ENCODE peak calls at places on chromosome 13, in eight cellular contexts. D, X, G, Z, F, N, C and J are unnamed samples.

GRCh38 chr13:111281751-111282311 is 38.6 kb upstream of the TEX29 start:
- DNase-seq in C (peak), G (no peak), X (no peak), D (no peak), F (no peak), Z (peak), N (no peak), J (peak)

GRCh38 chr13:20340759-20341161 is 108.6 kb upstream of the GJB6 start:
- DNase-seq in G (peak), C (peak), Z (no peak), F (no peak), X (no peak), N (peak), D (no peak), J (no peak)

GRCh38 chr13:80336335-80336734 is 4.6 kb downstream of the SPRY2 start:
- DNase-seq in N (no peak), D (no peak), X (no peak), G (no peak), C (peak), F (no peak), Z (peak), J (peak)

GRCh38 chr13:30030141-30030750 is 179.8 kb upstream of the UBL3 start:
- DNase-seq in G (no peak), C (no peak), D (no peak), X (no peak), F (no peak), Z (no peak), N (no peak), J (no peak)

GRCh38 chr13:54091884-54092283 is 1063.3 kb downstream of the OLFM4 start:
- DNase-seq in X (no peak), C (no peak), F (no peak), Z (no peak), D (no peak), N (no peak), G (no peak), J (no peak)

GRCh38 chr13:114339779-114340534 is 25.7 kb downstream of the CHAMP1 start:
- DNase-seq in Z (peak), N (no peak), C (peak), G (peak), X (no peak), D (peak), F (no peak), J (peak)

GRCh38 chr13:44131069-44131614 is 242.5 kb upstream of the SERP2 start:
- DNase-seq in Z (no peak), X (no peak), C (no peak), D (no peak), N (no peak), G (no peak), F (no peak), J (no peak)

GRCh38 chr13:30866692-30867669 is 39.1 kb upstream of the MEDAG start:
- DNase-seq in X (no peak), Z (no peak), N (no peak), G (no peak), D (no peak), F (no peak), C (no peak), J (no peak)

GRCh38 chr13:108176685-108177274 is 38.6 kb downstream of the LIG4 start:
- DNase-seq in Z (no peak), G (no peak), N (no peak), F (no peak), X (peak), C (no peak), D (no peak), J (no peak)

GRCh38 chr13:30652746-30653145 is 35.0 kb downstream of the USPL1 start:
- DNase-seq in X (no peak), N (no peak), Z (no peak), D (no peak), F (no peak), G (no peak), C (peak), J (no peak)

GRCh38 chr13:37058801-37059135 is 720 bp downstream of the SUPT20H start:
- DNase-seq in D (no peak), N (no peak), G (no peak), Z (no peak), X (peak), C (peak), F (no peak), J (no peak)

GRCh38 chr13:94329277-94329676 is 150.2 kb downstream of the DCT start:
- DNase-seq in F (no peak), Z (peak), C (peak), G (no peak), N (no peak), D (peak), X (no peak), J (no peak)

GRCh38 chr13:111184685-111185401 is 69.7 kb downstream of the ARHGEF7 start:
- DNase-seq in D (no peak), N (no peak), C (no peak), Z (no peak), G (no peak), X (no peak), F (peak), J (no peak)

GRCh38 chr13:88000239-88000638 is 329.1 kb downstream of the SLITRK5 start:
- DNase-seq in F (no peak), Z (no peak), N (no peak), G (no peak), X (no peak), C (peak), D (no peak), J (no peak)

GRCh38 chr13:99322297-99323103 is 15.3 kb upstream of the GPR183 start:
- DNase-seq in N (no peak), C (peak), Z (peak), X (no peak), F (peak), G (no peak), D (peak), J (peak)

GRCh38 chr13:73040479-73040878 is 18.3 kb upstream of the KLF5 start:
- DNase-seq in G (no peak), D (no peak), Z (no peak), C (no peak), F (no peak), X (no peak), N (no peak), J (no peak)

GRCh38 chr13:95296326-95296939 is 4.8 kb downstream of the ABCC4 start:
- DNase-seq in N (no peak), C (no peak), F (no peak), D (no peak), G (peak), X (peak), Z (no peak), J (no peak)

GRCh38 chr13:87274209-87274819 is 396.9 kb upstream of the SLITRK5 start:
- DNase-seq in D (peak), G (no peak), F (no peak), Z (peak), C (peak), X (peak), N (no peak), J (no peak)

GRCh38 chr13:75512253-75512652 is 25.4 kb downstream of the COMMD6 start:
- DNase-seq in C (no peak), Z (no peak), G (no peak), N (no peak), X (no peak), F (peak), D (no peak), J (no peak)

GRCh38 chr13:51717786-51718398 is 86.1 kb downstream of the DHRS12 start:
- DNase-seq in X (no peak), F (no peak), D (no peak), C (no peak), G (no peak), Z (no peak), N (no peak), J (peak)

GRCh38 chr13:73544175-73544574 is 485.4 kb downstream of the KLF5 start:
- DNase-seq in N (no peak), G (no peak), D (no peak), C (no peak), F (no peak), X (no peak), Z (no peak), J (no peak)

GRCh38 chr13:71417205-71417604 is 449.8 kb downstream of the DACH1 start:
- DNase-seq in N (no peak), C (peak), G (no peak), X (no peak), F (no peak), Z (peak), D (no peak), J (no peak)

GRCh38 chr13:52414963-52415362 is 9.0 kb upstream of the THSD1 start:
- DNase-seq in N (no peak), X (no peak), D (no peak), G (no peak), F (no peak), Z (peak), C (peak), J (peak)

GRCh38 chr13:99528547-99528946 is 27.3 kb downstream of the TM9SF2 start:
- DNase-seq in G (no peak), N (no peak), C (no peak), X (no peak), D (no peak), F (no peak), Z (no peak), J (no peak)

GRCh38 chr13:43263047-43263446 is 239.7 kb downstream of the DNAJC15 start:
- DNase-seq in Z (no peak), F (no peak), G (no peak), N (no peak), D (no peak), X (no peak), C (no peak), J (no peak)

GRCh38 chr13:59391696-59392095 is 772.0 kb downstream of the DIAPH3 start:
- DNase-seq in N (no peak), D (peak), Z (peak), X (peak), C (peak), G (no peak), F (peak), J (peak)

GRCh38 chr13:110617326-110618072 is 2.2 kb downstream of the NAXD start:
- DNase-seq in N (no peak), Z (peak), D (peak), F (no peak), C (peak), X (no peak), G (no peak), J (peak)

GRCh38 chr13:23549724-23550123 is 20.5 kb upstream of the TNFRSF19 start:
- DNase-seq in C (no peak), Z (no peak), F (no peak), N (no peak), X (no peak), G (no peak), D (no peak), J (no peak)

GRCh38 chr13:99231726-99232125 is 26.5 kb downstream of the GPR18 start:
- DNase-seq in N (no peak), G (no peak), X (no peak), C (no peak), D (no peak), F (no peak), Z (no peak), J (no peak)

GRCh38 chr13:65943711-65944110 is 1286.4 kb downstream of the PCDH9 start:
- DNase-seq in Z (peak), N (no peak), F (no peak), D (no peak), G (no peak), X (no peak), C (peak), J (no peak)

GRCh38 chr13:110830800-110831371 is 84.0 kb downstream of the ANKRD10 start:
- DNase-seq in F (no peak), C (no peak), D (no peak), N (no peak), X (no peak), G (no peak), Z (no peak), J (no peak)

GRCh38 chr13:110684388-110685056 is 21.4 kb downstream of the CARS2 start:
- DNase-seq in F (no peak), D (no peak), G (no peak), N (no peak), C (no peak), X (no peak), Z (no peak), J (no peak)

GRCh38 chr13:74103970-74104555 is 30.1 kb downstream of the KLF12 start:
- DNase-seq in N (no peak), X (no peak), F (no peak), Z (no peak), C (peak), G (no peak), D (no peak), J (no peak)

GRCh38 chr13:19519049-19519448 is 42.3 kb downstream of the TPTE2 start:
- DNase-seq in Z (no peak), F (no peak), X (no peak), N (no peak), C (no peak), D (no peak), G (no peak), J (no peak)

GRCh38 chr13:43730642-43731041 is 56.1 kb downstream of the ENOX1 start:
- DNase-seq in C (peak), D (no peak), G (peak), Z (peak), N (no peak), F (no peak), X (peak), J (peak)

GRCh38 chr13:98142427-98143156 is at the start of gene FARP1:
- DNase-seq in F (peak), D (no peak), N (peak), X (peak), G (peak), Z (peak), C (peak), J (peak)

DNA sequence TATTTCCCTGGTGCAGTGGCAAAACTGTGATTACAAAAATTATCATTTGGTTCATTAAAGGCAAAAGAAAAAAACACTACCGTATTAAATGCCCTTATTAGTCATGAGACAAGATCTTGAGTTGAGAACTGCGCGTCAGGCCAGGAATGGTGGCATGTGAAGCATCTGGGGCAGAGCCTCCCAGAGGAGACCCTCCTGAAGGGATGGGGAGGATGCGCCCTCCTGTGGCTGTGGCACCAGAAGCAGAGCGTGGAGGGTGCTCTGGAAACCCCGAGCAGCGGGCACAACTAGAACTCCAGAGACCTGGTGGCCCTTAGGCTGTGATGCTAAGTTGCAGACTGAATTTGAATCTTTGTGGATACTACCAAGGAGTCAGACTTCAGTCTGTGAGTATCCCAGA is 11.5 kb downstream of the CUL4A start:
- DNase-seq in F (no peak), C (peak), D (no peak), N (no peak), G (no peak), X (no peak), Z (no peak), J (no peak)
- TF ChIP-seq CTCF in F (peak), C (peak), D (peak), N (no peak), G (no peak), X (no peak), Z (peak), J (peak)

GRCh38 chr13:25177636-25178035 is 5.5 kb upstream of the AMER2 start:
- DNase-seq in Z (no peak), C (no peak), X (no peak), F (no peak), D (no peak), N (no peak), G (no peak), J (no peak)
- TF ChIP-seq CTCF in Z (no peak), C (no peak), X (no peak), F (no peak), D (no peak), N (no peak), G (no peak), J (no peak)

DNA sequence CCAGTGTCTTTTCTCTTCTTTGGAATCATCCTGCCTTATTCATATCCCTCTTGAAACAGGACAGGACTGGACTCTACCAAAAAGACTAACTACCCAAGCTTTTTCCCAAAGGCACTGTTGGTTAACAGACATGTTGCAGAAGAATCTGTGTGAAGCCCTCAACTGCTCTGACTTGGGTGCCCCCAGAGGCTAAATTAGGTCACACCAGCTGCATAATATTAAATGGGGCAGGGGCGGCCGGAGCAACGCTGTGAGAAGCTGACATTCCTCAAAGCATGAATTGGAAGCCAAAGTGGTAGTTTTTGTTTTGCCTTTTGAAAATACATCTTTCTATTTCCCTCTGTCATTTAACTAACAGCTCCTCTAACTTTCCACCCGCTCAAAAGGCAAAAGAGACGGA is 185.9 kb downstream of the LHFPL6 start:
- DNase-seq in N (no peak), X (peak), C (no peak), F (no peak), G (no peak), Z (peak), D (no peak), J (peak)
- TF ChIP-seq CTCF in N (peak), X (peak), C (peak), F (no peak), G (no peak), Z (peak), D (peak), J (peak)

GRCh38 chr13:32031025-32031814 is at the start of gene FRY:
- DNase-seq in X (peak), G (peak), C (peak), F (peak), D (no peak), Z (peak), N (peak), J (peak)
- TF ChIP-seq CTCF in X (no peak), G (peak), C (no peak), F (peak), D (peak), Z (no peak), N (peak), J (peak)

GRCh38 chr13:33487575-33488243 is 202.2 kb upstream of the STARD13 start:
- DNase-seq in Z (peak), D (no peak), N (no peak), X (no peak), F (no peak), G (no peak), C (no peak), J (peak)
- TF ChIP-seq CTCF in Z (peak), D (no peak), N (peak), X (no peak), F (peak), G (peak), C (peak), J (peak)

GRCh38 chr13:27199691-27200090 is 28.1 kb upstream of the USP12 start:
- DNase-seq in C (no peak), Z (no peak), G (no peak), F (no peak), X (no peak), D (no peak), N (no peak), J (no peak)

GRCh38 chr13:27201661-27202060 is 30.1 kb upstream of the USP12 start:
- DNase-seq in F (no peak), G (no peak), C (no peak), N (no peak), D (no peak), Z (no peak), X (no peak), J (peak)

GRCh38 chr13:27203186-27203585 is 31.6 kb upstream of the USP12 start:
- DNase-seq in G (no peak), X (no peak), D (no peak), N (no peak), F (no peak), Z (no peak), C (no peak), J (no peak)

GRCh38 chr13:27200413-27201066 is 28.9 kb upstream of the USP12 start:
- DNase-seq in G (no peak), F (no peak), Z (no peak), N (no peak), X (no peak), C (peak), D (no peak), J (no peak)

DNA sequence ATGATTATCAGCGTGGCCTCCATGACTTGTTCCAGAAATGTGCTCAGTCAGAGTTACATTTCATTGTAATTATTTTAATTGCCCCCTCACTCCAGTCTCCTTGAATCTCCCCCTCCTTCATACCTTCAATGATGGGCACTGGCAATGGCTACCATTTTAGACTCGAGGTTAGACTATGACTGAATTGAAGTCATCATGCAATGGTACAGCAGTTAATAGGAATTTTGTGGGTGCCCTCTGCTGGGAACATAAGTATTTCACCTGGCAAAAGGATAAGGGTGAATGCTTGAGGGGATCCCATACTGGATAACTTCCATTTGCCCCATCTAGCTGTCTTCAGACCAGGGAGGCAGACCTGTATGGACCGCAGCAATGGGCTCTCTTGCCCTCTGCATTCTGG is 32.2 kb upstream of the USP12 start:
- DNase-seq in G (no peak), N (no peak), D (no peak), X (no peak), F (no peak), Z (no peak), C (no peak), J (peak)
- TF ChIP-seq CTCF in G (no peak), N (peak), D (peak), X (no peak), F (peak), Z (no peak), C (peak), J (peak)

DNA sequence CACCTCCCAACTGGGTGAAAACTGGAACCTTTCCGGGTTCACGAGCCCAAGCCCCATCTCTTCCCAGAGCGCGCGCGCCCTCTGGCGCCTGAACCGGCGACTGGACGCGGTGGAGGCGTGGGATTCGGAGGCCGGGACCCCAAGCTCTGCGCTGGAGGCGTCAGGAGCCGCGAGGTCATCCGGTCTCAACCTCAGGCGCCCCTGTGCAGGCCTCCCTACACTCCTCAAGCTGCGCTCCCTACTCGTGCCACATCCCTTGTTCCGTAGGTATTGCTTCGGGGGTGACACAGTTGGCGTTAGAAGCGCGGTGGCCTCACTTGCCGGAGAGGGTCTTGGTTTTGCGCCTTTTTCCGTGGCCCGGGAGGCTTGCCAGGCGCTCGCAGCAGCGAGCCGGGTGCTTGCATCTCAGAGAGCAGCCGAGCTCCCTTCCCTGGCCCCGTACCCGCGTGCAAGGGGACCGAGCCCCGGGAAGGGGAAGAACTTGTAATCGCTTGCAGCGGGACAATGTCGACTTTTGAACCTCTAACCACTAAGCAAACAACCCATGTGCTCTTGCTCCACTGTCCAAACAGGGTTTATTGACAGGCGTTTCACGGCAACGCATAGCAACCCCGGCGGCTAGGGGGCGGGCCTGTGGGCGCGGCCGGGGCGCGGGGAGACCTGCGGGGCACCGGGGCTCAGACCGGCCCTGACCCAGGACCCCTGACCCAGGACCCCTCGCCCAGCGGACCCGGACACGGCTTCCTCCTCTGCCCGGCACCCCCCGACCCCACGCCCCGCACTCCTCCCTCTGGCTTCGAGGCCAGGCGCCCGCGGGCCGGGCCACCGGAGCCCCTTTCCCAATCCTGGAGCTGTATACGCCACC is 8.5 kb downstream of the CDX2 start:
- DNase-seq in X (peak), F (peak), G (no peak), Z (no peak), D (no peak), N (no peak), C (no peak), J (peak)
- TF ChIP-seq CTCF in X (peak), F (peak), G (peak), Z (peak), D (peak), N (peak), C (peak), J (peak)